ENCODE peak calls at places on chromosomes 1 and 21, in six cellular contexts. B is HCT116, F is K562, K is upper lobe of left lung, G is HepG2, P is GM12878. L is an unnamed sample.

GRCh38 chr1:42319871-42320484 is 15.1 kb downstream of the FOXJ3 start:
- ATAC-seq in B (no peak), K (no peak), P (no peak), F (peak), G (peak), L (no peak)

GRCh38 chr1:202600432-202601041 is 109.7 kb downstream of the SYT2 start:
- ATAC-seq in P (peak), G (no peak), K (peak), F (peak), B (no peak), L (no peak)

GRCh38 chr1:177863776-177864175 is 106.1 kb downstream of the SEC16B start:
- ATAC-seq in P (no peak), G (no peak), F (no peak), B (no peak), K (no peak), L (no peak)

GRCh38 chr1:41456847-41457540 is 27.5 kb downstream of the EDN2 start:
- ATAC-seq in P (no peak), B (no peak), G (no peak), F (no peak), K (peak), L (no peak)

GRCh38 chr1:88985033-88985432 is 7.4 kb downstream of the KYAT3 start:
- ATAC-seq in F (peak), K (peak), P (peak), G (peak), B (peak), L (peak)

GRCh38 chr1:90114521-90115141 is 119.7 kb downstream of the ZNF326 start:
- ATAC-seq in F (peak), G (peak), K (no peak), B (peak), P (peak), L (no peak)

GRCh38 chr1:1989102-1989542 is 14.5 kb downstream of the CFAP74 start:
- ATAC-seq in F (peak), G (peak), P (no peak), K (no peak), B (no peak), L (no peak)

GRCh38 chr1:66685670-66686069 is 66.6 kb upstream of the DYNLT5 start:
- ATAC-seq in B (no peak), G (no peak), P (no peak), F (no peak), K (no peak), L (no peak)

GRCh38 chr1:201531551-201532425 is 7.1 kb upstream of the NAV1 start:
- ATAC-seq in P (no peak), B (no peak), G (no peak), K (no peak), F (no peak), L (no peak)

GRCh38 chr1:178238722-178239510 is 145.0 kb downstream of the RASAL2 start:
- ATAC-seq in G (peak), P (no peak), B (peak), K (no peak), F (no peak), L (no peak)

GRCh38 chr1:100543640-100544039 is 5.7 kb downstream of the GPR88 start:
- ATAC-seq in P (peak), G (peak), B (peak), F (peak), K (no peak), L (no peak)

GRCh38 chr1:111802110-111802509 is 46.4 kb downstream of the DDX20 start:
- ATAC-seq in G (no peak), B (no peak), K (no peak), P (no peak), F (no peak), L (no peak)

GRCh38 chr1:59041878-59042277 is 255.0 kb upstream of the FGGY start:
- ATAC-seq in K (no peak), P (no peak), B (no peak), F (no peak), G (no peak), L (no peak)

GRCh38 chr1:23018661-23019093 is 591 bp upstream of the KDM1A start:
- ATAC-seq in F (peak), B (peak), K (peak), G (peak), P (no peak), L (no peak)

GRCh38 chr1:114201486-114201885 is 47.8 kb upstream of the SYT6 start:
- ATAC-seq in K (no peak), B (no peak), G (no peak), F (no peak), P (no peak), L (no peak)

GRCh38 chr1:162726539-162726938 is 64.0 kb upstream of the HSD17B7 start:
- ATAC-seq in G (peak), F (peak), K (no peak), P (no peak), B (no peak), L (no peak)

GRCh38 chr1:245010018-245010614 is 144.7 kb upstream of the KIF26B start:
- ATAC-seq in P (no peak), G (no peak), K (no peak), F (no peak), B (no peak), L (no peak)

GRCh38 chr1:12478612-12478985 is 139.4 kb downstream of the DHRS3 start:
- ATAC-seq in G (no peak), K (peak), F (peak), B (peak), P (no peak), L (peak)

GRCh38 chr1:229972600-229973296 is 94.3 kb upstream of the GALNT2 start:
- ATAC-seq in P (peak), K (no peak), B (peak), F (peak), G (peak), L (no peak)

GRCh38 chr1:201714542-201715276 is 114.2 kb upstream of the IPO9 start:
- ATAC-seq in F (peak), K (peak), G (no peak), P (no peak), B (peak), L (peak)

GRCh38 chr1:99573431-99574217 is 72.3 kb upstream of the PALMD start:
- ATAC-seq in F (peak), B (no peak), G (peak), P (peak), K (no peak), L (no peak)

GRCh38 chr21:46109251-46110221 is 11.6 kb downstream of the COL6A2 start:
- ATAC-seq in P (no peak), B (no peak), F (no peak), G (no peak), K (no peak), L (no peak)

DNA sequence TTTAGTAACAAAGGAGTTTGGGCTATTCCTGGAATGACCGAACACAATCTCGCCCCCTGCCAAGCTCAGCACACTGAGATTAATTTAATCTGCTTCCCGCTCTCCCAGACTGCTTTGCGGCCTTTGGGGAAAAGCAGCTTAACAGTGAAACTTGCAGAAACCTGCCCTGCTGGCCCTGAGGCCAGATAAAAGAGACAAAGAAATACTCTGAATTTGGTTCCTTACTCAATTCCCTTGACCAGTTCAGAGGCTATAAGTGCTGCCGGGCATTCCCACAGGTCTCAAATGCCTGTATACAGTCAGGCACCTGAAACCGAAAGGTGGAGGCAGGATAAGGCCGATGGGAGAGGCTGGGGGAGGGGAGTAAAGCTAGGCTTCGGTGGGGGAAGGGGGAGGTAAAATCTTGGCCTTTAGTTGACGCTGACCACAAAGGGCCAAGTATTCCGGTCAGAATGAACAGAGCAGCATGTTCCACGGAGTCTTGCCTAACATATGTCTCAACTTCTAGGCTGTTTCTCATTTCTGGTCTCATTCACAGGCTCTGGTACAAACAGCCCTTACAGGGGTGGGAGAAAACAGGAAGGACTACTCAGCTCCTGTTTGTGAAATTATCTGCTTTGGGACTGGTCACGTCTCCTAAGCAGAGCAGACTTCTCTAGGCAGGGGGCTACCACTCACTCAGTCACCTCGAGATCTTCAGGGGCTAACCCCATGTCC is 17.8 kb upstream of the A3GALT2 start:
- ATAC-seq in P (no peak), F (peak), G (no peak), B (no peak), K (peak), L (peak)
- TF ChIP-seq POLR2A in P (no peak), F (no peak), G (no peak), B (no peak), K (peak), L (peak)

GRCh38 chr1:67766117-67766978 is 66.9 kb downstream of the GNG12 start:
- ATAC-seq in G (peak), F (peak), K (peak), P (peak), B (peak), L (peak)
- TF ChIP-seq POLR2AphosphoS5 in G (no peak), F (no peak), K (no peak), P (no peak), B (no peak), L (peak)

GRCh38 chr1:61078611-61079010 is 3.8 kb upstream of the NFIA start:
- ATAC-seq in K (no peak), P (no peak), G (no peak), B (no peak), F (no peak), L (no peak)

GRCh38 chr1:61079898-61080336 is 2.4 kb upstream of the NFIA start:
- ATAC-seq in B (peak), F (peak), K (no peak), G (peak), P (no peak), L (peak)

GRCh38 chr1:61077676-61078521 is 4.5 kb upstream of the NFIA start:
- ATAC-seq in F (peak), K (peak), G (peak), B (peak), P (peak), L (peak)

GRCh38 chr1:61079276-61079897 is 3.0 kb upstream of the NFIA start:
- ATAC-seq in K (no peak), B (no peak), F (no peak), G (no peak), P (no peak), L (no peak)

GRCh38 chr1:61076728-61077675 is 5.4 kb upstream of the NFIA start:
- ATAC-seq in K (peak), F (peak), P (peak), B (peak), G (peak), L (peak)
- TF ChIP-seq POLR2A in K (peak), F (peak), P (peak), B (no peak), G (peak), L (peak)

GRCh38 chr1:225709101-225709500 is 56.2 kb upstream of the ENAH start:
- ATAC-seq in B (no peak), F (no peak), P (no peak), G (no peak), K (no peak), L (no peak)
- TF ChIP-seq POLR2AphosphoS5 in B (no peak), F (no peak), P (no peak), G (no peak), K (no peak), L (no peak)

DNA sequence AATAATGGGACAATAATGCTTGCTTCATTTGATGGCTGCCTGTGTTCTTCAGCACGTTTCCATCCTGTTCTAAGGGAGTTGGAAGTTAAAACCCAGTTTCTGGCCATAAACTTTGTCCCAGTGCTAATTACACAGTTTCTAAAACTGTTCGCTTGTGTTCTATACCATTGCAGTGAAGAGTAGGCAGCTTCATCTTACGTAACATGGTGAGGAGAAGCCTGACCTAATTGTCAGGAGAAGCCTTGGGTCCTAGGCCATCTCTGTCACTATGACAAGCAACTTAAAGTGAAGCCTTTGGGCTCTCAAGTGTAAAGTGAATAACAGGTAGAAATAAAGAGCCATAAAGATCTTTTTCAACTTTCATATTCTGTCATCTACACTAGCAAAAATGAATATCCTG is 70.3 kb upstream of the PGD start:
- ATAC-seq in G (no peak), K (no peak), F (no peak), P (no peak), B (no peak), L (no peak)
- TF ChIP-seq POLR2A in G (no peak), K (no peak), F (no peak), P (no peak), B (no peak), L (no peak)

GRCh38 chr1:48019714-48020315 is 22.6 kb upstream of the TRABD2B start:
- ATAC-seq in B (no peak), K (peak), G (no peak), P (no peak), F (no peak), L (peak)
- TF ChIP-seq POLR2AphosphoS5 in B (no peak), K (no peak), G (no peak), P (no peak), F (no peak), L (peak)

GRCh38 chr1:109089242-109090015 is 1.1 kb upstream of the TMEM167B start:
- ATAC-seq in F (peak), B (peak), P (peak), G (peak), K (no peak), L (no peak)

GRCh38 chr1:109091196-109092193 is 931 bp downstream of the TMEM167B start:
- ATAC-seq in G (peak), F (peak), B (peak), P (peak), K (no peak), L (no peak)

GRCh38 chr1:109096110-109096509 is 5.5 kb downstream of the TMEM167B start:
- ATAC-seq in B (no peak), F (no peak), P (no peak), G (no peak), K (no peak), L (no peak)

GRCh38 chr1:109094377-109094803 is 3.8 kb downstream of the TMEM167B start:
- ATAC-seq in K (no peak), B (no peak), G (no peak), P (no peak), F (no peak), L (no peak)

DNA sequence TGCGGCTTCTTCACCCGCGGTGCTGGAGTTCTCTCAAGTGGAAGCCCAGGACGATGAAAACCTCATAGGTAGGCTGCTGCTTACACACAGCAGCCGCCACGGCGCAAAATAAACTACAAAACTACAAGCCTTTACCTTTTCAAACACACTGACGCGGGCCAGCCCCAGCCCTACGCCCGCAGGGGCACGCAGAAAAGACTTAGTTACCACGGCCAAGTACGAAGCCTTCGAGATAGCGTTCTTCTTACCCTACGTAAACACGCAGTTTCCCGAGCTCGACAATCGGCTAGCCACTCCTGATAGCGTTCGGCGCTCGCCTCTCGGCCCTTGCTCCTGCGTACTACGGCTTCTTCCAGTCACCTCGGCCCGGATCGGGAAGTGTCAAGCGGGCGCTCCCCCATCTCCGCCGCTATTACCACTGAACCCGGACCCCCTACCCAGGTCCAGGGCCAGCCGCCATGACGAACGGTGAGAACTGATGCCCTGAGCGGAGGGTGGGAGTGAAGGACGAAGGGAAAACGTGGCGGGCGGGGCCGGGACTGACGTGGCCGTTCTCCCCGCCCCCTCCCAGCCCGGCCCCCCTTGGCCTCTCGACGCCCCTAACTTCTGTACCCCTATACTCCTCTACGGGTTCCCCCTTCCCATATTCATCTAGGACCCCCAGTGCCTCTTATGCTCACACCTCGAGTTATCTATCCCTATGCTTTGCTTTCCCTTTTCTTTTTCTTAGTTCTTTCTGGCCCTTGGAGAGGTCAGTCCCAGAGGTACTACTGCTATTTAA is at the start of gene TMEM167B:
- ATAC-seq in P (peak), G (peak), F (peak), K (peak), B (peak), L (peak)
- TF ChIP-seq POLR2A in P (peak), G (peak), F (peak), K (peak), B (peak), L (peak)

GRCh38 chr1:180927348-180927747 is 14.7 kb downstream of the KIAA1614 start:
- ATAC-seq in G (peak), K (no peak), F (no peak), P (no peak), B (no peak), L (peak)
- TF ChIP-seq POLR2AphosphoS5 in G (no peak), K (no peak), F (no peak), P (no peak), B (no peak), L (no peak)

GRCh38 chr1:145960468-145961108 is 2.8 kb upstream of the LIX1L start:
- ATAC-seq in G (peak), F (no peak), B (no peak), K (peak), P (peak), L (peak)
- TF ChIP-seq POLR2A in G (peak), F (no peak), B (no peak), K (peak), P (no peak), L (peak)